ENCODE peak calls at places on chromosome 12, in five cellular contexts. V is stimulated activated CD4-positive, alpha-beta T cell treated with anti-CD3 and anti-CD28 coated beads, TNF-alpha, amount 100 ng/mL, for 24 hours; Q is HTR-8/SVneo; K is GM23338; M is EL. C is an unnamed sample.
A peak's percentile ranks its signal among the peaks of the same experiment; 100 is the strongest.

GRCh38 chr12:124927325-124928094 is 13.1 kb upstream of the UBC start:
- DNase-seq in K (peak; percentile 92), V (peak; percentile 92), M (peak; percentile 92), Q (peak; percentile 73), C (peak; percentile 84)

GRCh38 chr12:22514875-22515274 is 29.5 kb downstream of the C2CD5 start:
- DNase-seq in Q (no peak), M (no peak), V (no peak), K (peak; percentile 18), C (no peak)

GRCh38 chr12:86772688-86773087 is 516.5 kb upstream of the MGAT4C start:
- DNase-seq in K (no peak), Q (no peak), V (no peak), M (peak; percentile 4), C (no peak)

GRCh38 chr12:2397356-2398045 is 344.7 kb downstream of the CACNA1C start:
- DNase-seq in V (no peak), K (no peak), Q (peak; percentile 46), M (no peak), C (peak; percentile 26)

GRCh38 chr12:92304335-92305066 is 158.9 kb upstream of the BTG1 start:
- DNase-seq in Q (no peak), K (peak; percentile 46), V (no peak), M (no peak), C (no peak)

GRCh38 chr12:26121841-26122680 is 2.8 kb downstream of the BHLHE41 start:
- DNase-seq in M (peak; percentile 50), K (peak; percentile 51), V (no peak), Q (no peak), C (no peak)

GRCh38 chr12:82314406-82314892 is 43.7 kb downstream of the CCDC59 start:
- DNase-seq in Q (no peak), K (peak; percentile 82), M (no peak), V (no peak), C (no peak)

GRCh38 chr12:123946152-123946515 is 26.5 kb downstream of the CCDC92 start:
- DNase-seq in Q (no peak), V (no peak), M (no peak), K (no peak), C (no peak)

GRCh38 chr12:49893753-49894752 is 9.6 kb downstream of the FAIM2 start:
- DNase-seq in K (no peak), M (peak; percentile 59), V (no peak), Q (peak; percentile 75), C (peak; percentile 7)

GRCh38 chr12:19144985-19145384 is 15.5 kb downstream of the PLEKHA5 start:
- DNase-seq in Q (no peak), K (no peak), M (no peak), V (no peak), C (no peak)

GRCh38 chr12:8734873-8735381 is 37.1 kb downstream of the RIMKLB start:
- DNase-seq in V (no peak), Q (no peak), K (no peak), M (peak; percentile 1), C (no peak)

GRCh38 chr12:67843257-67843656 is 146.0 kb upstream of the IFNG-AS1 start:
- DNase-seq in M (no peak), V (no peak), K (no peak), Q (no peak), C (no peak)

GRCh38 chr12:69639400-69640016 is 28.8 kb upstream of the LRRC10 start:
- DNase-seq in M (peak; percentile 74), Q (peak; percentile 76), K (peak; percentile 85), V (peak; percentile 22), C (peak; percentile 61)

GRCh38 chr12:111597731-111598636 is 1.1 kb downstream of the ATXN2 start:
- DNase-seq in V (no peak), Q (no peak), K (peak; percentile 70), M (peak; percentile 36), C (no peak)

GRCh38 chr12:106282457-106283097 is 20.0 kb upstream of the TCP11L2 start:
- DNase-seq in V (no peak), K (peak; percentile 78), M (peak; percentile 74), Q (peak; percentile 41), C (peak; percentile 67)

GRCh38 chr12:32983968-32984367 is 87.4 kb upstream of the PKP2 start:
- DNase-seq in V (no peak), K (peak; percentile 82), M (no peak), Q (no peak), C (no peak)

GRCh38 chr12:24256636-24257150 is 307.2 kb upstream of the SOX5 start:
- DNase-seq in K (peak; percentile 18), M (no peak), V (no peak), Q (no peak), C (no peak)

GRCh38 chr12:131849700-131850553 is 21.7 kb downstream of the MMP17 start:
- DNase-seq in Q (no peak), M (no peak), K (no peak), V (no peak), C (no peak)

GRCh38 chr12:1246637-1247036 is 255.6 kb downstream of the ERC1 start:
- DNase-seq in K (no peak), V (no peak), M (no peak), Q (no peak), C (no peak)

GRCh38 chr12:102596016-102596415 is 115.7 kb upstream of the IGF1 start:
- DNase-seq in M (no peak), Q (no peak), V (no peak), K (no peak), C (no peak)

GRCh38 chr12:6968426-6968825 is 2.0 kb downstream of the PHB2 start:
- DNase-seq in K (no peak), M (no peak), Q (no peak), V (no peak), C (no peak)

GRCh38 chr12:109542876-109543275 is 30.4 kb downstream of the MMAB start:
- DNase-seq in Q (no peak), M (no peak), V (no peak), K (no peak), C (no peak)

GRCh38 chr12:23005387-23005786 is 380.4 kb downstream of the ETNK1 start:
- DNase-seq in K (no peak), Q (no peak), M (no peak), V (no peak), C (no peak)

GRCh38 chr12:104207416-104207941 is 8.1 kb upstream of the TXNRD1 start:
- DNase-seq in V (no peak), M (no peak), Q (no peak), K (no peak), C (no peak)

GRCh38 chr12:57309420-57309819 is 58.4 kb upstream of the STAC3 start:
- DNase-seq in V (no peak), Q (peak; percentile 30), K (no peak), M (peak; percentile 58), C (no peak)

GRCh38 chr12:131434208-131435125 is 276.4 kb upstream of the SFSWAP start:
- DNase-seq in K (no peak), V (no peak), M (no peak), Q (no peak), C (no peak)

GRCh38 chr12:25051583-25052190 is 102.8 kb upstream of the BCAT1 start:
- DNase-seq in V (peak; percentile 24), Q (no peak), M (no peak), K (no peak), C (no peak)

GRCh38 chr12:111741235-111741812 is 25.4 kb upstream of the ALDH2 start:
- DNase-seq in M (no peak), K (no peak), Q (no peak), V (no peak), C (no peak)

GRCh38 chr12:123965382-123965781 is 7.2 kb downstream of the CCDC92 start:
- DNase-seq in V (no peak), Q (no peak), M (no peak), K (no peak), C (no peak)

GRCh38 chr12:89346741-89347324 is 5.5 kb downstream of the DUSP6 start:
- DNase-seq in M (peak; percentile 40), V (no peak), Q (no peak), K (peak; percentile 68), C (peak; percentile 45)

GRCh38 chr12:95701275-95701674 is 89.3 kb downstream of the NTN4 start:
- DNase-seq in M (peak; percentile 35), K (no peak), V (no peak), Q (no peak), C (no peak)

C was measured in HCT116.